ENCODE peak calls at places on chromosome 2, in nine cellular contexts. Q is gastrocnemius medialis, K is hepatocyte, H is IMR-90, T is thyroid gland, B is PC-3, M is esophagus muscularis mucosa, D is Peyer's patch, N is mammary epithelial cell. Z is an unnamed sample.
A peak's percentile ranks its signal among the peaks of the same experiment; 100 is the strongest.

GRCh38 chr2:26941486-26941885 is 29.0 kb upstream of the MAPRE3 start:
- DNase-seq in Q (no peak), K (no peak), H (no peak), T (no peak), B (peak; percentile 87), M (no peak), D (no peak), N (peak; percentile 90), Z (no peak)

GRCh38 chr2:60676950-60677349 is 79.1 kb upstream of the PAPOLG start:
- DNase-seq in Q (no peak), K (no peak), H (no peak), T (no peak), B (no peak), M (no peak), D (no peak), N (no peak), Z (no peak)

GRCh38 chr2:10343658-10344057 is 41.0 kb downstream of the HPCAL1 start:
- DNase-seq in Q (no peak), K (no peak), H (no peak), T (no peak), B (no peak), M (no peak), D (no peak), N (no peak), Z (no peak)

GRCh38 chr2:100713106-100713505 is 106.8 kb upstream of the NPAS2 start:
- DNase-seq in Q (no peak), K (no peak), H (no peak), T (no peak), B (no peak), M (peak; percentile 62), D (no peak), N (no peak), Z (no peak)

GRCh38 chr2:121075006-121075545 is 209.9 kb downstream of the TFCP2L1 start:
- DNase-seq in Q (peak; percentile 48), K (peak; percentile 64), H (peak; percentile 93), T (no peak), B (peak; percentile 95), M (no peak), D (no peak), N (peak; percentile 99), Z (peak; percentile 74)

GRCh38 chr2:152627010-152627957 is 90.0 kb downstream of the PRPF40A start:
- DNase-seq in Q (no peak), K (no peak), H (peak; percentile 55), T (no peak), B (peak; percentile 54), M (no peak), D (no peak), N (peak; percentile 12), Z (no peak)

GRCh38 chr2:71100195-71100964 is 29.6 kb downstream of the MCEE start:
- DNase-seq in Q (peak; percentile 24), K (peak; percentile 68), H (peak; percentile 70), T (peak; percentile 58), B (peak; percentile 74), M (no peak), D (peak; percentile 88), N (peak; percentile 48), Z (peak; percentile 44)

GRCh38 chr2:215624423-215624829 is 188.6 kb upstream of the FN1 start:
- DNase-seq in Q (peak; percentile 14), K (peak; percentile 68), H (peak; percentile 100), T (peak; percentile 36), B (peak; percentile 21), M (no peak), D (no peak), N (peak; percentile 80), Z (no peak)

GRCh38 chr2:3578987-3579386 is 3.9 kb downstream of the RPS7 start:
- DNase-seq in Q (no peak), K (no peak), H (no peak), T (no peak), B (no peak), M (no peak), D (no peak), N (no peak), Z (no peak)

GRCh38 chr2:40363631-40364030 is 88.3 kb downstream of the SLC8A1 start:
- DNase-seq in Q (no peak), K (no peak), H (peak; percentile 40), T (no peak), B (peak; percentile 71), M (no peak), D (no peak), N (no peak), Z (no peak)

GRCh38 chr2:144183744-144184143 is 336.2 kb downstream of the ZEB2 start:
- DNase-seq in Q (no peak), K (peak; percentile 7), H (peak; percentile 85), T (no peak), B (no peak), M (no peak), D (peak; percentile 75), N (no peak), Z (no peak)

GRCh38 chr2:144456680-144457079 is 63.2 kb downstream of the ZEB2 start:
- DNase-seq in Q (peak; percentile 63), K (peak; percentile 49), H (peak; percentile 97), T (no peak), B (peak; percentile 59), M (no peak), D (no peak), N (peak; percentile 46), Z (peak; percentile 11)

GRCh38 chr2:101089419-101089818 is 61.8 kb downstream of the TBC1D8 start:
- DNase-seq in Q (no peak), K (no peak), H (no peak), T (no peak), B (no peak), M (no peak), D (no peak), N (no peak), Z (no peak)

GRCh38 chr2:173667415-173667814 is 297.8 kb downstream of the SP3 start:
- DNase-seq in Q (no peak), K (no peak), H (no peak), T (no peak), B (peak; percentile 39), M (peak; percentile 75), D (no peak), N (peak; percentile 60), Z (no peak)
- TF ChIP-seq CTCF in Q (no peak), K (no peak), H (peak; percentile 31), T (no peak), B (peak; percentile 57), M (no peak), D (no peak), N (peak; percentile 55), Z (peak; percentile 32)

GRCh38 chr2:238965371-238966273 is 117.7 kb downstream of the TWIST2 start:
- DNase-seq in Q (no peak), K (no peak), H (no peak), T (no peak), B (no peak), M (no peak), D (peak; percentile 30), N (no peak), Z (no peak)

GRCh38 chr2:238966274-238966937 is 118.5 kb downstream of the TWIST2 start:
- DNase-seq in Q (no peak), K (no peak), H (no peak), T (no peak), B (no peak), M (peak; percentile 79), D (peak; percentile 29), N (no peak), Z (no peak)

GRCh38 chr2:238963164-238963969 is 115.5 kb downstream of the TWIST2 start:
- DNase-seq in Q (no peak), K (peak; percentile 4), H (peak; percentile 54), T (no peak), B (no peak), M (peak; percentile 72), D (no peak), N (no peak), Z (no peak)

GRCh38 chr2:238963970-238964331 is 116.1 kb downstream of the TWIST2 start:
- DNase-seq in Q (no peak), K (no peak), H (no peak), T (no peak), B (no peak), M (peak; percentile 64), D (no peak), N (no peak), Z (no peak)

DNA sequence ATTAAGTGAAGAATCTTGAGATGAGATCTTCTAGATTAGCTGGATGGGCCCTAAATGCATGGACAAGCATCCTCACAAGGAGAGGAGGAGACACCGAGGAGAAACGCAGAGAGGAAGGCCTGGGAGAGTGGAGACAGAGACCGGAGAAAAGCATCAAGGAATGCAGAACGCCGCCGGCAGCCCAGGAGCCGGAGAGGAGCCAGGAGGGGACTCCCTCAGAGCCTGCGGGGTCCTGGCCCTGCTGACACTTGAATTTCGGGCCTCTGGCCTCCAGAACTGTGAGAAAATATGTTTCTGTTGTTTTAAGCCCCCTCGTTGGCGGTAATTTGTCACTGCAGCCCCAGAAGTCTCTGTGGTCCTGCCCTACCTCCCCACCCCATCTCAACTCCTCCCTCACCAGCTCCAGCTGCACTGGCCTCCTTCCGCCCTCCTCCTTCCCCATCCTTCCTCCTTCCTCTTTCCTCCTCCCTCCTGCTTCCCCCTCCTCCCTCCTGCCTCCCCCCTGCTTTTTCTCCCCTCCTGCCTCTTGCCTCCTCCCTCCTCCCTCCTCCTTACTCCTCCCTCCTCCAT is 116.7 kb downstream of the TWIST2 start:
- DNase-seq in Q (no peak), K (no peak), H (no peak), T (no peak), B (no peak), M (no peak), D (peak; percentile 32), N (no peak), Z (no peak)
- H3K4me1 ChIP-seq in Q (no peaks in the 10 kb centered on the region), K (no peaks in the 10 kb centered on the region), H (peaks cover 3% of the 10 kb centered on the region), T (no peaks in the 10 kb centered on the region), B (no peaks in the 10 kb centered on the region), M (no peaks in the 10 kb centered on the region), D (no peaks in the 10 kb centered on the region), N (no peaks in the 10 kb centered on the region), Z (no peaks in the 10 kb centered on the region)

DNA sequence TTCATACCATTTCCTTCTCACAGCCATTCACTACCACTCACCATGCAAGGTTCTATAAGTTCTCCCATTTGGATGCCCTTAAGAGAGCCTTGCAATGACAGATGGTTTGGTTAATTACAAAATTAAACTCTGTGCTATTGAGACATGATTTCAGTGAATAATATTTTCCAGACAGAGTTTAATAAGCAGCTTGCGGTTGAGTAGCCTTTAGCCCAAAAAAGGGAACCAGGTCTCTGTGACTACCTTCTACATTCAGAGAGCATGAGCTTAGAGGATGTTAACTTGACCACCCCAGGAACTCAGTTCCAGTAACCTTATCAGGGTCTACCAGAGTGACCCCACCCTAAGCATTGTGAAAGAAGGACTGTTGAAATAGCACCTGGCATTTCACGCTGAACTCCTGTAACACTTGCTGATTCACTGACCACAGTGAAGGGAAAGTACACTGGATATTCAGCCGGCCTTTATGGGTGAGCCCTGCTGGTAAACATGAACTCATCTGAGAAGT is 1173.1 kb upstream of the ZEB2 start:
- DNase-seq in Q (peak; percentile 25), K (peak; percentile 52), H (peak; percentile 90), T (no peak), B (peak; percentile 94), M (no peak), D (no peak), N (peak; percentile 97), Z (no peak)
- H3K4me3 ChIP-seq in Q (no peak overlapping the region), K (no peak overlapping the region), H (no peak overlapping the region), T (no peak overlapping the region), B (no peak overlapping the region), M (no peak overlapping the region), D (no peak overlapping the region), N (no peak overlapping the region), Z (no peak overlapping the region)

DNA sequence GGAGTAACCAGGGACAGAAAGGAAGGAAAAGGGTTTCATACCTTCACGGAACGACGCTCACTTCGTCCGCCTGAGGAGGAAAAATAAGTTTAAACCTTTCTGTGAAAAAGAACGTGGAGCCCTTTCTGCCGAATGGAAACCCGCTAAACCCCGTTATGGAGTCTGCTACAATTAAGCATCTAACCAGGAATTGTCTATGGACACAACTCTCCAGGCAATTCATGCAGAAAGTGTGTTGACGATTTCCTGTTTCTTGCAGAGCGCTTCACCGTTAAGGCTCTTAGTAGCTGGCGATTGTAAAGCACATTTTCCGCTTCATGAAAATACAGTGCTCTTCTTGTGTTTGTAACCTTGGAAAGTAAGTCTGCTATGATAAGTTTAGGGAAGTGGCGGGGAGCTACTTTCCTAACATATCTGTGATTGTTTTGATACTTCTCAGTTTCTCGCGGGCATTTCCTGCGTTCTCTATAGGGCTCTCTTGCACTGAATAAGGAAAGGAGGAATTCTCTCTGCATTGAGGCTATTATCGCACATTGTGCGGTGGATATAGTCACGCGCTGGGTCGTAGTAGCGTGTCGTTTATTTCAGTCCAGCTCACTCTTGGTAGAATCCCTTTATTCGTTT is 715 bp upstream of the PPP4R3B start:
- DNase-seq in Q (no peak), K (no peak), H (peak; percentile 10), T (no peak), B (peak; percentile 8), M (no peak), D (no peak), N (no peak), Z (no peak)
- TF ChIP-seq CTCF in Q (no peak), K (no peak), H (no peak), T (no peak), B (no peak), M (no peak), D (no peak), N (no peak), Z (no peak)

Z was measured in psoas muscle.